ENCODE peak calls at places on chromosomes 16 and 17, in four cellular contexts. One of them, this sample, is unnamed.

GRCh38 chr17:9055281-9055680 is 34.0 kb downstream of the NTN1 start:
- DNase-seq in breast epithelium: no peak
- DNase-seq in testis: no peak
- DNase-seq in PC-3: no peak
- DNase-seq in this sample: no peak

GRCh38 chr17:47315451-47316266 is 8.1 kb upstream of the EFCAB13 start:
- DNase-seq in breast epithelium: no peak
- DNase-seq in testis: peak
- DNase-seq in PC-3: peak
- DNase-seq in this sample: peak

GRCh38 chr17:50946891-50947843 is 81.0 kb upstream of the TOB1 start:
- DNase-seq in breast epithelium: peak
- DNase-seq in testis: no peak
- DNase-seq in PC-3: no peak
- DNase-seq in this sample: no peak

GRCh38 chr17:16287563-16288027 is 65.7 kb downstream of the CENPV start:
- DNase-seq in breast epithelium: no peak
- DNase-seq in testis: no peak
- DNase-seq in PC-3: peak
- DNase-seq in this sample: no peak

GRCh38 chr16:28990375-28991040 is 5.7 kb downstream of the LAT start:
- DNase-seq in breast epithelium: no peak
- DNase-seq in testis: no peak
- DNase-seq in PC-3: no peak
- DNase-seq in this sample: no peak

GRCh38 chr16:62068747-62069146 is 32.5 kb upstream of the CDH8 start:
- DNase-seq in breast epithelium: no peak
- DNase-seq in testis: peak
- DNase-seq in PC-3: peak
- DNase-seq in this sample: no peak

GRCh38 chr16:88901718-88902337 is 35.4 kb upstream of the PABPN1L start:
- DNase-seq in breast epithelium: no peak
- DNase-seq in testis: no peak
- DNase-seq in PC-3: no peak
- DNase-seq in this sample: no peak

GRCh38 chr16:6016530-6017184 is 919.1 kb upstream of the EEF2KMT start:
- DNase-seq in breast epithelium: no peak
- DNase-seq in testis: no peak
- DNase-seq in PC-3: peak
- DNase-seq in this sample: no peak

GRCh38 chr17:76071497-76072148 is 694 bp downstream of the SRP68 start:
- DNase-seq in breast epithelium: no peak
- DNase-seq in testis: peak
- DNase-seq in PC-3: no peak
- DNase-seq in this sample: peak

GRCh38 chr17:29800457-29800856 is 129.6 kb downstream of the SSH2 start:
- DNase-seq in breast epithelium: no peak
- DNase-seq in testis: no peak
- DNase-seq in PC-3: no peak
- DNase-seq in this sample: no peak

GRCh38 chr16:66728117-66728787 is 23.2 kb downstream of the DYNC1LI2 start:
- DNase-seq in breast epithelium: no peak
- DNase-seq in testis: peak
- DNase-seq in PC-3: peak
- DNase-seq in this sample: no peak

GRCh38 chr17:82332669-82333278 is 792 bp downstream of the SECTM1 start:
- DNase-seq in breast epithelium: no peak
- DNase-seq in testis: peak
- DNase-seq in PC-3: peak
- DNase-seq in this sample: no peak

GRCh38 chr17:49670002-49670401 is 7.9 kb downstream of the SPOP start:
- DNase-seq in breast epithelium: no peak
- DNase-seq in testis: no peak
- DNase-seq in PC-3: no peak
- DNase-seq in this sample: no peak

GRCh38 chr16:58515871-58516767 is 802 bp downstream of the SETD6 start:
- DNase-seq in breast epithelium: no peak
- DNase-seq in testis: no peak
- DNase-seq in PC-3: peak
- DNase-seq in this sample: no peak

GRCh38 chr16:69523571-69523970 is 42.2 kb upstream of the NFAT5 start:
- DNase-seq in breast epithelium: no peak
- DNase-seq in testis: no peak
- DNase-seq in PC-3: no peak
- DNase-seq in this sample: no peak

GRCh38 chr17:60491771-60492170 is 34.3 kb downstream of the APPBP2 start:
- DNase-seq in breast epithelium: no peak
- DNase-seq in testis: no peak
- DNase-seq in PC-3: no peak
- DNase-seq in this sample: no peak

GRCh38 chr16:73060216-73060615 is 12.3 kb upstream of the ZFHX3 start:
- DNase-seq in breast epithelium: no peak
- DNase-seq in testis: no peak
- DNase-seq in PC-3: no peak
- DNase-seq in this sample: no peak

GRCh38 chr16:727291-727977 is 528 bp downstream of the HAGHL start:
- DNase-seq in breast epithelium: no peak
- DNase-seq in testis: no peak
- DNase-seq in PC-3: no peak
- DNase-seq in this sample: no peak

GRCh38 chr17:49224198-49224996 is 6.2 kb downstream of the PHOSPHO1 start:
- DNase-seq in breast epithelium: no peak
- DNase-seq in testis: peak
- DNase-seq in PC-3: no peak
- DNase-seq in this sample: no peak

GRCh38 chr17:36594626-36595401 is 3.1 kb downstream of the DHRS11 start:
- DNase-seq in breast epithelium: no peak
- DNase-seq in testis: no peak
- DNase-seq in PC-3: no peak
- DNase-seq in this sample: no peak

GRCh38 chr16:82248677-82249076 is 78.7 kb upstream of the MPHOSPH6 start:
- DNase-seq in breast epithelium: no peak
- DNase-seq in testis: no peak
- DNase-seq in PC-3: no peak
- DNase-seq in this sample: no peak

GRCh38 chr17:71760062-71760720 is 360.6 kb upstream of the SOX9 start:
- DNase-seq in breast epithelium: no peak
- DNase-seq in testis: peak
- DNase-seq in PC-3: peak
- DNase-seq in this sample: no peak

GRCh38 chr17:40419559-40420331 is 2.0 kb upstream of the TOP2A start:
- DNase-seq in breast epithelium: no peak
- DNase-seq in testis: no peak
- DNase-seq in PC-3: no peak
- DNase-seq in this sample: no peak

GRCh38 chr17:74433421-74434121 is 1.7 kb downstream of the GPRC5C start:
- DNase-seq in breast epithelium: no peak
- DNase-seq in testis: no peak
- DNase-seq in PC-3: peak
- DNase-seq in this sample: no peak
- H3K4me3 ChIP-seq in breast epithelium: peak
- H3K4me3 ChIP-seq in testis: no peak
- H3K4me3 ChIP-seq in PC-3: peak
- H3K4me3 ChIP-seq in this sample: no peak

DNA sequence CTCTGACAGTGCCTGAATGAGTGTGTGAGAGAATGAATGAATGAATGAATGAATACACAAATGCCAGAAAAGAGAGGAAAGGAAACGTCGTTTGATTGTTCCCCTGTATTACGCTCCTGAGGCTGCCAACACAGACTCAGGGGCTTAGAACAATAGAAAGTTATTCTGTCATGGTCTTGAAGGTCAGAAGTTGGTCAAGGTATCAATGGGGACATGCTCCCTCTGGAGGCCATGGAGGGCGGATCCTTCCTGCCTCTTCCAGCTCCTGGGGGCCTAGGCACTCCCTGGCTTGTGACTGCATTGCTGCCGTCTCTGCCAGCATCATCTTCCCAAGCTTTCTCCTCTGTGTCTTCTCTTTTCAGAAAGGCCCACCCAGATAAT is 1.5 kb upstream of the SLC38A8 start:
- DNase-seq in breast epithelium: no peak
- DNase-seq in testis: no peak
- DNase-seq in PC-3: peak
- DNase-seq in this sample: no peak
- TF ChIP-seq CTCF in breast epithelium: no peak
- TF ChIP-seq CTCF in testis: no peak
- TF ChIP-seq CTCF in PC-3: peak
- TF ChIP-seq CTCF in this sample: peak

GRCh38 chr16:53042235-53042645 is 10.5 kb downstream of the CHD9NB start:
- DNase-seq in breast epithelium: no peak
- DNase-seq in testis: no peak
- DNase-seq in PC-3: no peak
- DNase-seq in this sample: no peak
- H3K4me3 ChIP-seq in breast epithelium: no peak
- H3K4me3 ChIP-seq in testis: no peak
- H3K4me3 ChIP-seq in PC-3: no peak
- H3K4me3 ChIP-seq in this sample: no peak

GRCh38 chr17:65041518-65041917 is 15.0 kb downstream of the GNA13 start:
- DNase-seq in breast epithelium: no peak
- DNase-seq in testis: no peak
- DNase-seq in PC-3: no peak
- DNase-seq in this sample: no peak

GRCh38 chr17:65035704-65036103 is 20.8 kb downstream of the GNA13 start:
- DNase-seq in breast epithelium: no peak
- DNase-seq in testis: no peak
- DNase-seq in PC-3: no peak
- DNase-seq in this sample: no peak

GRCh38 chr17:65037157-65037556 is 19.4 kb downstream of the GNA13 start:
- DNase-seq in breast epithelium: no peak
- DNase-seq in testis: no peak
- DNase-seq in PC-3: no peak
- DNase-seq in this sample: no peak

GRCh38 chr17:65042911-65043310 is 13.6 kb downstream of the GNA13 start:
- DNase-seq in breast epithelium: no peak
- DNase-seq in testis: no peak
- DNase-seq in PC-3: no peak
- DNase-seq in this sample: no peak

DNA sequence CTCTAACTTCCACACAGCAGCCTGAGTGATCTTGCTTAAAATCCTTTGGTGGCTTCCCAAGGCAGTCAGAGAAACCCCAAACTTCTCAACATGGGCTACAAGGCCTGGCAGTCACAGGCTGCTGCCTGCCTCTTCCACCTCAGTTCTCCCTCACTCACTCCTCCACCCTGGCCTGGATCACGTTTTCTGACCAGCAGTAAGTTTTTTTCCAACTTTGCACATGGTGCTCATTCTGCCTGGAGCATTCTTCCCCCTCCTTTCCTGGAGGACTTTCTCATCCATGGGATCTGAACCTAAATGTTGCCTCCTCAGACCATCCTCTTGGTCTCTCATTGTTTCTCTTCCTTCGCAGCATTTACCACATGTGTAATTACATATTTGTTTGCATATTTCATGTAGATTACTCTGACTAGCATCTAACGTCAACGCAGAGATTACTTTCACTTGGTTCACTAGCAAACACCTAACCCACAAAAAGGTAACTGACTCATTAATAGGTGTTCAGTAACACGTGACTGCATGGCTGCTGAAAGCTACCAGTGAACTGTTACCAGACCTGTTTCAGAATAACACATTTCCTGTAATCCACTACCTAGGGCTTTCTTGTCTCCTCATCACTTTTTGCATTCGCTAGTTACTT is 17.1 kb downstream of the GNA13 start:
- DNase-seq in breast epithelium: no peak
- DNase-seq in testis: no peak
- DNase-seq in PC-3: peak
- DNase-seq in this sample: peak
- TF ChIP-seq CTCF in breast epithelium: no peak
- TF ChIP-seq CTCF in testis: no peak
- TF ChIP-seq CTCF in PC-3: no peak
- TF ChIP-seq CTCF in this sample: no peak

GRCh38 chr16:50719401-50720337 is 22.2 kb upstream of the CYLD start:
- DNase-seq in breast epithelium: peak
- DNase-seq in testis: no peak
- DNase-seq in PC-3: no peak
- DNase-seq in this sample: no peak

GRCh38 chr16:50717109-50717893 is 23.9 kb downstream of the NOD2 start:
- DNase-seq in breast epithelium: no peak
- DNase-seq in testis: no peak
- DNase-seq in PC-3: no peak
- DNase-seq in this sample: no peak

GRCh38 chr16:50721549-50722409 is 20.1 kb upstream of the CYLD start:
- DNase-seq in breast epithelium: no peak
- DNase-seq in testis: no peak
- DNase-seq in PC-3: peak
- DNase-seq in this sample: no peak

GRCh38 chr16:50718761-50719400 is 23.0 kb upstream of the CYLD start:
- DNase-seq in breast epithelium: no peak
- DNase-seq in testis: no peak
- DNase-seq in PC-3: peak
- DNase-seq in this sample: no peak

DNA sequence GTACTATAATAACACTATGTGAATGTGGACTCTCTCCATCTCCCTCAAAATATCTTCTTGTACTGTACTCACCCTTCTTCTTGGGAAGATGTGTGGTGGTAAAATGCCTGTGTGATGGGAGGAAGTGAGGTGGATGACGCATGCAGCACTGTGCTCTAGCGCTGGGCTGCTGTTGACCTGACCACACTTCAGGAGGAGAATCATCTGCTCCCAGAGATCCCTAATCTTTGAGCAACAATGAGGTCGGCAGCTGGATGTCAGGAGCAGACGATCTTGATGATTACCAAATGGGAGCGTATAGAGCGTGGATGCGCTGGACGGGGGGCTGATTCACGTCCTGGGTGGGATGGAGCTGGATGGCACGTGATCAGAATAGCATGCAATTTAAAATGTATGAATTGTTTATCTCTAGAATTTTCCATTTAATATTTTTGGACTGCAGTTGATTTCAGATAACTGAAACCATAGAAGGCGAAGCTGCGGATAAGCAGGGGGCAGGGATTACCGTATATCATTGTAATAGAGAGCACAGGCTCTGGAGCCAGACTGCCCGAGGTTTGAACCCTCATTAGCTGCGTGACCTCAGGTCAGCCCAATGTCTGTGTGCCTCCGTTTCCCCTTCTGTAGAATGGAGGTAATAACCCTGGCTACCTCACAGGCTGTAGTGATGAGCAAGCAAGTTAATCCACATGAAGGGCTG is 23.7 kb upstream of the CYLD start:
- DNase-seq in breast epithelium: no peak
- DNase-seq in testis: no peak
- DNase-seq in PC-3: no peak
- DNase-seq in this sample: no peak
- H3K4me3 ChIP-seq in breast epithelium: no peak
- H3K4me3 ChIP-seq in testis: no peak
- H3K4me3 ChIP-seq in PC-3: no peak
- H3K4me3 ChIP-seq in this sample: no peak